ENCODE peak calls at places on chromosomes 4 and X, in ten cellular contexts. One of them, this sample, is unnamed.

GRCh38 chr4:39706334-39706733 is 8.4 kb downstream of the UBE2K start:
- DNase-seq in esophagus squamous epithelium: no peak
- DNase-seq in stimulated activated CD4-positive, alpha-beta T cell treated with anti-CD3 and anti-CD28 coated beads, Interleukin-2, amount 100 ng/mL, for 48 hours: no peak
- DNase-seq in fibroblast of villous mesenchyme: peak
- DNase-seq in CD4-positive, alpha-beta T cell: no peak
- DNase-seq in frontal cortex: no peak
- DNase-seq in T47D: peak
- DNase-seq in lung: no peak
- DNase-seq in glutamatergic neuron: no peak
- DNase-seq in activated T-cell treated with anti-CD3 and anti-CD28 coated beads, Interleukin-2, amount 50 U/mL, for 72 hours: no peak
- DNase-seq in this sample: peak

GRCh38 chr4:121155893-121156292 is 8.2 kb downstream of the TNIP3 start:
- DNase-seq in esophagus squamous epithelium: no peak
- DNase-seq in stimulated activated CD4-positive, alpha-beta T cell treated with anti-CD3 and anti-CD28 coated beads, Interleukin-2, amount 100 ng/mL, for 48 hours: no peak
- DNase-seq in fibroblast of villous mesenchyme: peak
- DNase-seq in CD4-positive, alpha-beta T cell: no peak
- DNase-seq in frontal cortex: no peak
- DNase-seq in T47D: no peak
- DNase-seq in lung: no peak
- DNase-seq in glutamatergic neuron: no peak
- DNase-seq in activated T-cell treated with anti-CD3 and anti-CD28 coated beads, Interleukin-2, amount 50 U/mL, for 72 hours: no peak
- DNase-seq in this sample: peak

GRCh38 chrX:119272882-119273806 is 37.1 kb downstream of the PGRMC1 start:
- DNase-seq in esophagus squamous epithelium: no peak
- DNase-seq in stimulated activated CD4-positive, alpha-beta T cell treated with anti-CD3 and anti-CD28 coated beads, Interleukin-2, amount 100 ng/mL, for 48 hours: peak
- DNase-seq in fibroblast of villous mesenchyme: peak
- DNase-seq in CD4-positive, alpha-beta T cell: peak
- DNase-seq in frontal cortex: no peak
- DNase-seq in T47D: no peak
- DNase-seq in lung: no peak
- DNase-seq in glutamatergic neuron: peak
- DNase-seq in activated T-cell treated with anti-CD3 and anti-CD28 coated beads, Interleukin-2, amount 50 U/mL, for 72 hours: peak
- DNase-seq in this sample: no peak

GRCh38 chr4:5133201-5133600 is 81.9 kb downstream of the STK32B start:
- DNase-seq in esophagus squamous epithelium: no peak
- DNase-seq in stimulated activated CD4-positive, alpha-beta T cell treated with anti-CD3 and anti-CD28 coated beads, Interleukin-2, amount 100 ng/mL, for 48 hours: no peak
- DNase-seq in fibroblast of villous mesenchyme: no peak
- DNase-seq in CD4-positive, alpha-beta T cell: no peak
- DNase-seq in frontal cortex: no peak
- DNase-seq in T47D: no peak
- DNase-seq in lung: no peak
- DNase-seq in glutamatergic neuron: no peak
- DNase-seq in activated T-cell treated with anti-CD3 and anti-CD28 coated beads, Interleukin-2, amount 50 U/mL, for 72 hours: no peak
- DNase-seq in this sample: no peak

GRCh38 chrX:20514358-20514757 is 247.6 kb upstream of the RPS6KA3 start:
- DNase-seq in esophagus squamous epithelium: no peak
- DNase-seq in stimulated activated CD4-positive, alpha-beta T cell treated with anti-CD3 and anti-CD28 coated beads, Interleukin-2, amount 100 ng/mL, for 48 hours: no peak
- DNase-seq in fibroblast of villous mesenchyme: peak
- DNase-seq in CD4-positive, alpha-beta T cell: no peak
- DNase-seq in frontal cortex: no peak
- DNase-seq in T47D: peak
- DNase-seq in lung: no peak
- DNase-seq in glutamatergic neuron: no peak
- DNase-seq in activated T-cell treated with anti-CD3 and anti-CD28 coated beads, Interleukin-2, amount 50 U/mL, for 72 hours: no peak
- DNase-seq in this sample: peak

GRCh38 chr4:185204238-185204910 is 574 bp upstream of the CFAP97 start:
- DNase-seq in esophagus squamous epithelium: no peak
- DNase-seq in stimulated activated CD4-positive, alpha-beta T cell treated with anti-CD3 and anti-CD28 coated beads, Interleukin-2, amount 100 ng/mL, for 48 hours: no peak
- DNase-seq in fibroblast of villous mesenchyme: no peak
- DNase-seq in CD4-positive, alpha-beta T cell: no peak
- DNase-seq in frontal cortex: peak
- DNase-seq in T47D: peak
- DNase-seq in lung: no peak
- DNase-seq in glutamatergic neuron: no peak
- DNase-seq in activated T-cell treated with anti-CD3 and anti-CD28 coated beads, Interleukin-2, amount 50 U/mL, for 72 hours: no peak
- DNase-seq in this sample: no peak

GRCh38 chr4:32172086-32172485 is 1451.9 kb downstream of the PCDH7 start:
- DNase-seq in esophagus squamous epithelium: no peak
- DNase-seq in stimulated activated CD4-positive, alpha-beta T cell treated with anti-CD3 and anti-CD28 coated beads, Interleukin-2, amount 100 ng/mL, for 48 hours: no peak
- DNase-seq in fibroblast of villous mesenchyme: no peak
- DNase-seq in CD4-positive, alpha-beta T cell: no peak
- DNase-seq in frontal cortex: no peak
- DNase-seq in T47D: no peak
- DNase-seq in lung: no peak
- DNase-seq in glutamatergic neuron: no peak
- DNase-seq in activated T-cell treated with anti-CD3 and anti-CD28 coated beads, Interleukin-2, amount 50 U/mL, for 72 hours: no peak
- DNase-seq in this sample: no peak

GRCh38 chr4:186946682-186947294 is 223.1 kb upstream of the FAT1 start:
- DNase-seq in esophagus squamous epithelium: no peak
- DNase-seq in stimulated activated CD4-positive, alpha-beta T cell treated with anti-CD3 and anti-CD28 coated beads, Interleukin-2, amount 100 ng/mL, for 48 hours: no peak
- DNase-seq in fibroblast of villous mesenchyme: peak
- DNase-seq in CD4-positive, alpha-beta T cell: no peak
- DNase-seq in frontal cortex: no peak
- DNase-seq in T47D: peak
- DNase-seq in lung: no peak
- DNase-seq in glutamatergic neuron: peak
- DNase-seq in activated T-cell treated with anti-CD3 and anti-CD28 coated beads, Interleukin-2, amount 50 U/mL, for 72 hours: no peak
- DNase-seq in this sample: no peak

GRCh38 chr4:141599853-141600252 is 36.5 kb upstream of the IL15 start:
- DNase-seq in esophagus squamous epithelium: no peak
- DNase-seq in stimulated activated CD4-positive, alpha-beta T cell treated with anti-CD3 and anti-CD28 coated beads, Interleukin-2, amount 100 ng/mL, for 48 hours: no peak
- DNase-seq in fibroblast of villous mesenchyme: no peak
- DNase-seq in CD4-positive, alpha-beta T cell: no peak
- DNase-seq in frontal cortex: no peak
- DNase-seq in T47D: no peak
- DNase-seq in lung: no peak
- DNase-seq in glutamatergic neuron: no peak
- DNase-seq in activated T-cell treated with anti-CD3 and anti-CD28 coated beads, Interleukin-2, amount 50 U/mL, for 72 hours: no peak
- DNase-seq in this sample: no peak

This sample was measured in RCC 7860.